ENCODE peak calls at places on chromosomes 11 and 22, in six cellular contexts. X is GM03348; H is heart left ventricle; F is H9; Q is hepatocyte; Z is effector memory CD4-positive, alpha-beta T cell. A is an unnamed sample.

GRCh38 chr11:3950996-3951662 is 95.7 kb downstream of the STIM1 start:
- DNase-seq in X (no peak), H (no peak), F (no peak), Q (peak), Z (no peak), A (peak)

GRCh38 chr11:118883368-118884071 is at the start of gene CXCR5:
- DNase-seq in X (no peak), H (no peak), F (no peak), Q (no peak), Z (no peak), A (no peak)

GRCh38 chr11:103961010-103961409 is 75.4 kb upstream of the DDI1 start:
- DNase-seq in X (no peak), H (no peak), F (no peak), Q (no peak), Z (no peak), A (peak)

GRCh38 chr11:82714346-82715174 is 19.1 kb downstream of the FAM181B start:
- DNase-seq in X (no peak), H (no peak), F (peak), Q (no peak), Z (no peak), A (peak)

GRCh38 chr11:94398101-94398500 is 3.1 kb downstream of the GPR83 start:
- DNase-seq in X (no peak), H (no peak), F (no peak), Q (no peak), Z (no peak), A (no peak)

GRCh38 chr11:62142043-62142375 is 18.2 kb downstream of the INCENP start:
- DNase-seq in X (no peak), H (no peak), F (no peak), Q (no peak), Z (no peak), A (no peak)

GRCh38 chr11:61671527-61671926 is 8.7 kb upstream of the DAGLA start:
- DNase-seq in X (no peak), H (no peak), F (peak), Q (peak), Z (no peak), A (no peak)

GRCh38 chr11:47332303-47332711 is 20.2 kb downstream of the MYBPC3 start:
- DNase-seq in X (no peak), H (no peak), F (no peak), Q (no peak), Z (no peak), A (no peak)

GRCh38 chr11:61881397-61881796 is 9.9 kb downstream of the FADS3 start:
- DNase-seq in X (no peak), H (no peak), F (peak), Q (no peak), Z (no peak), A (no peak)

GRCh38 chr22:31173386-31174145 is 13.6 kb downstream of the RNF185 start:
- DNase-seq in X (peak), H (no peak), F (no peak), Q (peak), Z (no peak), A (peak)

GRCh38 chr11:65941720-65942310 is 3.5 kb upstream of the TSGA10IP start:
- DNase-seq in X (no peak), H (no peak), F (no peak), Q (no peak), Z (no peak), A (no peak)

GRCh38 chr11:13003726-13004493 is 5.2 kb upstream of the RASSF10 start:
- DNase-seq in X (no peak), H (no peak), F (no peak), Q (no peak), Z (no peak), A (no peak)

GRCh38 chr11:59173080-59173963 is 1.4 kb downstream of the DTX4 start:
- DNase-seq in X (peak), H (peak), F (peak), Q (peak), Z (no peak), A (peak)

GRCh38 chr11:72668645-72669347 is 5.4 kb downstream of the PDE2A start:
- DNase-seq in X (no peak), H (no peak), F (no peak), Q (no peak), Z (no peak), A (no peak)

GRCh38 chr11:134032501-134033091 is 36.3 kb upstream of the JAM3 start:
- DNase-seq in X (peak), H (peak), F (no peak), Q (no peak), Z (no peak), A (no peak)

GRCh38 chr11:120168108-120168959 is 30.4 kb upstream of the TRIM29 start:
- DNase-seq in X (peak), H (no peak), F (no peak), Q (no peak), Z (no peak), A (no peak)

GRCh38 chr11:113193894-113194293 is 120.5 kb upstream of the TTC12 start:
- DNase-seq in X (no peak), H (no peak), F (no peak), Q (no peak), Z (no peak), A (no peak)

GRCh38 chr22:30029512-30029911 is 50.8 kb upstream of the HORMAD2 start:
- DNase-seq in X (no peak), H (no peak), F (no peak), Q (no peak), Z (no peak), A (no peak)

GRCh38 chr11:45180158-45180887 is 33.9 kb downstream of the PRDM11 start:
- DNase-seq in X (peak), H (peak), F (peak), Q (peak), Z (no peak), A (peak)

GRCh38 chr11:66326261-66327111 is 9.6 kb upstream of the CD248 start:
- DNase-seq in X (peak), H (peak), F (no peak), Q (peak), Z (no peak), A (no peak)

GRCh38 chr11:69073445-69073844 is 24.7 kb downstream of the TPCN2 start:
- DNase-seq in X (no peak), H (no peak), F (no peak), Q (peak), Z (no peak), A (peak)

GRCh38 chr11:123564225-123564624 is 90.2 kb downstream of the SCN3B start:
- DNase-seq in X (no peak), H (no peak), F (no peak), Q (no peak), Z (no peak), A (no peak)

GRCh38 chr22:42893366-42894150 is 36.5 kb upstream of the ARFGAP3 start:
- DNase-seq in X (no peak), H (no peak), F (no peak), Q (no peak), Z (no peak), A (no peak)

GRCh38 chr11:66047541-66048365 is 1.2 kb downstream of the GAL3ST3 start:
- DNase-seq in X (no peak), H (no peak), F (no peak), Q (no peak), Z (no peak), A (no peak)